ENCODE peak calls at places on chromosomes 3 and 15, in six cellular contexts. One of them, this sample, is unnamed.

GRCh38 chr3:141091416-141091815 is 40.3 kb downstream of the SPSB4 start:
- DNase-seq in HFF-Myc: no peak
- DNase-seq in progenitor cell of endocrine pancreas: no peak
- DNase-seq in AG10803: no peak
- DNase-seq in psoas muscle: no peak
- DNase-seq in GM06990: no peak
- DNase-seq in this sample: no peak

GRCh38 chr3:146895026-146895749 is 290.0 kb upstream of the PLSCR5 start:
- DNase-seq in HFF-Myc: no peak
- DNase-seq in progenitor cell of endocrine pancreas: no peak
- DNase-seq in AG10803: peak; percentile 96
- DNase-seq in psoas muscle: no peak
- DNase-seq in GM06990: no peak
- DNase-seq in this sample: peak; percentile 61

GRCh38 chr3:52044869-52045616 is 11.3 kb downstream of the DUSP7 start:
- DNase-seq in HFF-Myc: no peak
- DNase-seq in progenitor cell of endocrine pancreas: no peak
- DNase-seq in AG10803: no peak
- DNase-seq in psoas muscle: no peak
- DNase-seq in GM06990: no peak
- DNase-seq in this sample: no peak

GRCh38 chr15:63395730-63396545 is 14.3 kb upstream of the CA12 start:
- DNase-seq in HFF-Myc: no peak
- DNase-seq in progenitor cell of endocrine pancreas: no peak
- DNase-seq in AG10803: no peak
- DNase-seq in psoas muscle: no peak
- DNase-seq in GM06990: no peak
- DNase-seq in this sample: no peak

GRCh38 chr15:98138910-98139309 is 178.4 kb downstream of the ARRDC4 start:
- DNase-seq in HFF-Myc: no peak
- DNase-seq in progenitor cell of endocrine pancreas: no peak
- DNase-seq in AG10803: no peak
- DNase-seq in psoas muscle: no peak
- DNase-seq in GM06990: no peak
- DNase-seq in this sample: no peak

GRCh38 chr3:48409291-48410201 is 20.3 kb downstream of the PLXNB1 start:
- DNase-seq in HFF-Myc: no peak
- DNase-seq in progenitor cell of endocrine pancreas: no peak
- DNase-seq in AG10803: no peak
- DNase-seq in psoas muscle: peak; percentile 9
- DNase-seq in GM06990: no peak
- DNase-seq in this sample: no peak

GRCh38 chr15:95712785-95713184 is 617.7 kb upstream of the NR2F2 start:
- DNase-seq in HFF-Myc: no peak
- DNase-seq in progenitor cell of endocrine pancreas: no peak
- DNase-seq in AG10803: no peak
- DNase-seq in psoas muscle: no peak
- DNase-seq in GM06990: no peak
- DNase-seq in this sample: no peak

GRCh38 chr3:14416453-14416852 is 14.0 kb downstream of the SLC6A6 start:
- DNase-seq in HFF-Myc: no peak
- DNase-seq in progenitor cell of endocrine pancreas: no peak
- DNase-seq in AG10803: no peak
- DNase-seq in psoas muscle: no peak
- DNase-seq in GM06990: no peak
- DNase-seq in this sample: no peak

GRCh38 chr15:68834356-68834755 is 13.7 kb upstream of the ANP32A start:
- DNase-seq in HFF-Myc: no peak
- DNase-seq in progenitor cell of endocrine pancreas: no peak
- DNase-seq in AG10803: no peak
- DNase-seq in psoas muscle: no peak
- DNase-seq in GM06990: no peak
- DNase-seq in this sample: no peak

GRCh38 chr15:68833734-68834334 is 13.1 kb upstream of the ANP32A start:
- DNase-seq in HFF-Myc: no peak
- DNase-seq in progenitor cell of endocrine pancreas: no peak
- DNase-seq in AG10803: no peak
- DNase-seq in psoas muscle: no peak
- DNase-seq in GM06990: no peak
- DNase-seq in this sample: no peak

GRCh38 chr15:68823561-68823960 is 2.9 kb upstream of the ANP32A start:
- DNase-seq in HFF-Myc: no peak
- DNase-seq in progenitor cell of endocrine pancreas: no peak
- DNase-seq in AG10803: no peak
- DNase-seq in psoas muscle: no peak
- DNase-seq in GM06990: no peak
- DNase-seq in this sample: no peak

GRCh38 chr15:68830141-68830540 is 9.4 kb upstream of the ANP32A start:
- DNase-seq in HFF-Myc: no peak
- DNase-seq in progenitor cell of endocrine pancreas: no peak
- DNase-seq in AG10803: no peak
- DNase-seq in psoas muscle: no peak
- DNase-seq in GM06990: no peak
- DNase-seq in this sample: no peak

GRCh38 chr15:68829068-68829467 is 8.4 kb upstream of the ANP32A start:
- DNase-seq in HFF-Myc: no peak
- DNase-seq in progenitor cell of endocrine pancreas: no peak
- DNase-seq in AG10803: no peak
- DNase-seq in psoas muscle: no peak
- DNase-seq in GM06990: no peak
- DNase-seq in this sample: peak; percentile 63
- TF ChIP-seq CTCF in HFF-Myc: peak; percentile 16
- TF ChIP-seq CTCF in progenitor cell of endocrine pancreas: no peak
- TF ChIP-seq CTCF in AG10803: peak; percentile 34
- TF ChIP-seq CTCF in psoas muscle: peak; percentile 51
- TF ChIP-seq CTCF in GM06990: peak; percentile 63
- TF ChIP-seq CTCF in this sample: peak; percentile 61

DNA sequence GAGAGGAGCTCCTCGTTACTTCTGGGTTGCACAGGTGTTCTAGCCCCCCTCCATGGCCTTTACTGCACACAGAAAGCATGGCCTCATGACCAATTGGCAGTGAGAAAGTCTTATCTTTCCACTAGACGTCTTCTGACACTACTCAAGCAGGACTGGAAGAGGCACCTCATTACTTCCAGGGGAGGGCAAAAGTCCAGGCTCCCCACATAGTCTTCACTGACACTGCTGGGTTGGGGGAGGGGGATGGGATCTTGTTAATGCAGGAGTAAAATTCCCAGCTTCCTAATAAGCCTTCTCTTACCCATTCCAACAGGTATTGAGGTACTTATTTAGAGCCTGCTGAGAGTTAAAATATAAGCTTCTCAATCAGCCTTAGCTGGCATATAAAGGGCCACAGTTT is 27.7 kb upstream of the TM2D3 start:
- DNase-seq in HFF-Myc: no peak
- DNase-seq in progenitor cell of endocrine pancreas: no peak
- DNase-seq in AG10803: no peak
- DNase-seq in psoas muscle: no peak
- DNase-seq in GM06990: no peak
- DNase-seq in this sample: no peak
- TF ChIP-seq CTCF in HFF-Myc: no peak
- TF ChIP-seq CTCF in progenitor cell of endocrine pancreas: no peak
- TF ChIP-seq CTCF in AG10803: no peak
- TF ChIP-seq CTCF in psoas muscle: no peak
- TF ChIP-seq CTCF in GM06990: no peak
- TF ChIP-seq CTCF in this sample: no peak

GRCh38 chr15:84818221-84819131 is 1.3 kb downstream of the ALPK3 start:
- DNase-seq in HFF-Myc: no peak
- DNase-seq in progenitor cell of endocrine pancreas: no peak
- DNase-seq in AG10803: no peak
- DNase-seq in psoas muscle: peak; percentile 46
- DNase-seq in GM06990: no peak
- DNase-seq in this sample: peak; percentile 75

GRCh38 chr15:84819291-84819768 is 2.2 kb downstream of the ALPK3 start:
- DNase-seq in HFF-Myc: no peak
- DNase-seq in progenitor cell of endocrine pancreas: no peak
- DNase-seq in AG10803: no peak
- DNase-seq in psoas muscle: peak; percentile 43
- DNase-seq in GM06990: no peak
- DNase-seq in this sample: no peak

GRCh38 chr15:84821501-84822021 is 4.4 kb downstream of the ALPK3 start:
- DNase-seq in HFF-Myc: no peak
- DNase-seq in progenitor cell of endocrine pancreas: no peak
- DNase-seq in AG10803: no peak
- DNase-seq in psoas muscle: no peak
- DNase-seq in GM06990: no peak
- DNase-seq in this sample: peak; percentile 34

GRCh38 chr15:84817461-84818081 is 415 bp downstream of the ALPK3 start:
- DNase-seq in HFF-Myc: no peak
- DNase-seq in progenitor cell of endocrine pancreas: peak; percentile 48
- DNase-seq in AG10803: no peak
- DNase-seq in psoas muscle: no peak
- DNase-seq in GM06990: no peak
- DNase-seq in this sample: no peak

DNA sequence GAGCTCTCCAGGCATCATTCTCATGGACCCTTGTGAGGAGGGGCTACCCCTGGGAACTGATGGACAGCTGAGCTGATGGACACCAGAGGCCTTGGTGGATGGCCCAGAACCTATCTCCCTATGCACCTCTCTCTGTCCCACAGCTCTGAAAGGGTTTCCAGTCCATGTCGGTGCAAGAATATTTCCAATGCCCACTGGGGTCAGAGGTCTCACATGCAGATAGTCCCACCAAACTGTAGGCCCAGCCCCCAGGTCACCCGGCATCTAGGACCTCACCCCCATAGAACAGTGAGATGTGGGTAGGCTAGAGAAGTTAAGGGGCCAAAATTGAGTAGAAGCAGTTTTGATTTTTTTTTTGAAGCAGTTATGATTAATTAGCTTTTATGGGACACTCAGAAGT is 2.6 kb downstream of the ALPK3 start:
- DNase-seq in HFF-Myc: no peak
- DNase-seq in progenitor cell of endocrine pancreas: no peak
- DNase-seq in AG10803: no peak
- DNase-seq in psoas muscle: no peak
- DNase-seq in GM06990: no peak
- DNase-seq in this sample: no peak
- TF ChIP-seq CTCF in HFF-Myc: no peak
- TF ChIP-seq CTCF in progenitor cell of endocrine pancreas: no peak
- TF ChIP-seq CTCF in AG10803: no peak
- TF ChIP-seq CTCF in psoas muscle: no peak
- TF ChIP-seq CTCF in GM06990: no peak
- TF ChIP-seq CTCF in this sample: no peak

GRCh38 chr3:87148020-87148419 is 79.1 kb upstream of the CHMP2B start:
- DNase-seq in HFF-Myc: no peak
- DNase-seq in progenitor cell of endocrine pancreas: no peak
- DNase-seq in AG10803: no peak
- DNase-seq in psoas muscle: no peak
- DNase-seq in GM06990: no peak
- DNase-seq in this sample: no peak

GRCh38 chr3:87147562-87147961 is 79.5 kb upstream of the CHMP2B start:
- DNase-seq in HFF-Myc: no peak
- DNase-seq in progenitor cell of endocrine pancreas: no peak
- DNase-seq in AG10803: no peak
- DNase-seq in psoas muscle: no peak
- DNase-seq in GM06990: no peak
- DNase-seq in this sample: no peak

GRCh38 chr3:87145553-87145952 is 81.6 kb upstream of the CHMP2B start:
- DNase-seq in HFF-Myc: no peak
- DNase-seq in progenitor cell of endocrine pancreas: no peak
- DNase-seq in AG10803: peak; percentile 32
- DNase-seq in psoas muscle: no peak
- DNase-seq in GM06990: no peak
- DNase-seq in this sample: peak; percentile 50
- TF ChIP-seq CTCF in HFF-Myc: peak; percentile 55
- TF ChIP-seq CTCF in progenitor cell of endocrine pancreas: peak; percentile 19
- TF ChIP-seq CTCF in AG10803: peak; percentile 57
- TF ChIP-seq CTCF in psoas muscle: no peak
- TF ChIP-seq CTCF in GM06990: peak; percentile 41
- TF ChIP-seq CTCF in this sample: peak; percentile 55

DNA sequence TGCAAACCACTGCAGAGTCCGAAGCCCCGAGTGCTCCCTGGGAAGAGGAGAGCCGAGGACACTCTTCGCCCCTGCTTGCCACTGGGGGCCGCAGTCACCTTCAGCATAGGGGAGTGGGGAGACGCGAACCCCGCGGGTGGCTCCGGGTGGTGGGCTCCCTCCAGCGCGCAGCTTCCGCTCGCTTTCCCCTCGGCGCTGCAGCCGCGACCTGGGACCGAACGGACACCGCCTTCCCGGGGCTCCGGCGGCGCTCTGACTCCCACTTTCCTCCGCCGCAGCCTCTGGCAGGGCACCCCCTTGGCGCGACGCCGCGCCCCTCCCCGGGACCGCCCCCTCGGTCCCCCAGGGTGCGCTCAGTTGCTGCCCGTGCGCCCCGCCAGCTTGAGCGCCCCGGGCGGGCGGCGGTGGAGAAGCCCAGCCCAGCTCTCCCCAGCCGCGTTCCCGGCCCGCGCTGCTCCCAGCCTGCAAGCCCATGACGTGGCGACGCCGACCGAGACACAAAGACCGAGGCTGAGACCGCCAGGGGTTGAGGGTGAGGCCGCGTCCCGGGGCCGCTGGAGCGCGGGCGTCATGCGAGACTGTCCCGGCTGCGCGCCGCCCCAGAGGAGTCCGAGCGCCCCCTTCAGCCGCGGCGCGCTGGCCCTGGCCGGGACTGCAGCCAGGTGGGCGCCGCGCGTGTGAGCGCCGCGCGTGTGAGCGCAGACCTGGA is at the start of gene MINAR1:
- DNase-seq in HFF-Myc: no peak
- DNase-seq in progenitor cell of endocrine pancreas: peak; percentile 66
- DNase-seq in AG10803: peak; percentile 50
- DNase-seq in psoas muscle: peak; percentile 41
- DNase-seq in GM06990: peak; percentile 20
- DNase-seq in this sample: peak; percentile 50
- TF ChIP-seq CTCF in HFF-Myc: no peak
- TF ChIP-seq CTCF in progenitor cell of endocrine pancreas: peak; percentile 52
- TF ChIP-seq CTCF in AG10803: peak; percentile 9
- TF ChIP-seq CTCF in psoas muscle: no peak
- TF ChIP-seq CTCF in GM06990: peak; percentile 11
- TF ChIP-seq CTCF in this sample: peak; percentile 11